ENCODE peak calls at places on chromosomes 11 and 22, in nine cellular contexts. S is right lobe of liver; K is colonic mucosa; F is AG04450; T is iPS-NIHi11; D is GM04504; E is activated CD8-positive, alpha-beta memory T cell treated with anti-CD3 and anti-CD28 coated beads, Interleukin-2, amount 10 ng/mL, durations not matched to agents 7 days and 5 days; H is heart right ventricle; W is dorsolateral prefrontal cortex. Y is an unnamed sample.
A peak's percentile ranks its signal among the peaks of the same experiment; 100 is the strongest.

GRCh38 chr11:66478823-66479740 is 1.2 kb upstream of the DPP3 start:
- DNase-seq in E (no peak), T (peak; percentile 75), K (peak; percentile 55), D (no peak), F (no peak), S (peak; percentile 48), H (peak; percentile 47), W (no peak), Y (peak; percentile 52)

GRCh38 chr11:70067591-70068341 is 10.4 kb upstream of the ANO1 start:
- DNase-seq in H (no peak), W (no peak), K (peak; percentile 16), S (no peak), T (peak; percentile 80), F (no peak), E (peak; percentile 23), D (no peak), Y (peak; percentile 4)

GRCh38 chr11:128669491-128669890 is 24.4 kb upstream of the FLI1 start:
- DNase-seq in T (no peak), D (no peak), S (no peak), E (no peak), W (no peak), H (no peak), K (no peak), F (no peak), Y (no peak)

GRCh38 chr22:24437820-24438328 is 10.5 kb downstream of the ADORA2A start:
- DNase-seq in E (no peak), S (no peak), H (no peak), T (no peak), D (no peak), K (no peak), W (no peak), F (no peak), Y (no peak)

GRCh38 chr22:40193429-40194421 is 16.0 kb downstream of the TNRC6B start:
- DNase-seq in H (no peak), D (no peak), W (no peak), K (no peak), F (no peak), T (peak; percentile 50), S (no peak), E (no peak), Y (no peak)

GRCh38 chr11:50075856-50076255 is 43.2 kb downstream of the OR4C45 start:
- DNase-seq in H (no peak), W (no peak), T (no peak), D (no peak), E (no peak), K (no peak), S (no peak), F (no peak), Y (no peak)

GRCh38 chr11:69321877-69322350 is 28.0 kb downstream of the MYEOV start:
- DNase-seq in F (peak; percentile 59), T (no peak), H (no peak), D (peak; percentile 85), W (no peak), S (no peak), E (no peak), K (no peak), Y (no peak)

GRCh38 chr11:1810761-1811160 is 24.0 kb upstream of the SYT8 start:
- DNase-seq in F (no peak), W (no peak), K (no peak), H (no peak), T (no peak), D (no peak), E (no peak), S (no peak), Y (no peak)

GRCh38 chr11:131686836-131687235 is 316.4 kb downstream of the NTM start:
- DNase-seq in S (no peak), E (no peak), F (no peak), H (no peak), K (peak; percentile 13), W (no peak), D (no peak), T (no peak), Y (no peak)

GRCh38 chr11:115990004-115990447 is 485.8 kb upstream of the CADM1 start:
- DNase-seq in S (no peak), W (peak; percentile 34), D (no peak), T (peak; percentile 85), E (no peak), K (no peak), F (no peak), H (peak; percentile 16), Y (no peak)

GRCh38 chr11:134466035-134466908 is 54.2 kb upstream of the B3GAT1 start:
- DNase-seq in D (no peak), K (peak; percentile 72), S (no peak), F (no peak), T (peak; percentile 41), H (no peak), W (no peak), E (no peak), Y (no peak)

GRCh38 chr11:110173775-110174644 is 80.8 kb downstream of the ZC3H12C start:
- DNase-seq in S (peak; percentile 57), K (peak; percentile 68), T (peak; percentile 75), W (peak; percentile 49), E (peak; percentile 70), H (peak; percentile 57), F (no peak), D (no peak), Y (peak; percentile 77)

GRCh38 chr11:75571625-75572024 is 9.6 kb downstream of the SERPINH1 start:
- DNase-seq in D (no peak), S (no peak), K (no peak), F (no peak), T (no peak), W (no peak), E (no peak), H (no peak), Y (no peak)

GRCh38 chr11:116731097-116731761 is 41.6 kb downstream of the BUD13 start:
- DNase-seq in F (no peak), D (no peak), H (no peak), E (no peak), K (no peak), W (peak; percentile 83), T (peak; percentile 82), S (no peak), Y (no peak)

GRCh38 chr11:17766590-17766989 is 32.0 kb downstream of the KCNC1 start:
- DNase-seq in F (no peak), W (no peak), E (no peak), D (no peak), K (no peak), H (no peak), S (no peak), T (peak; percentile 37), Y (no peak)

GRCh38 chr22:37334859-37335818 is 52.8 kb downstream of the CYTH4 start:
- DNase-seq in W (no peak), F (no peak), E (no peak), S (no peak), T (peak; percentile 73), H (no peak), D (no peak), K (no peak), Y (no peak)

GRCh38 chr11:115081972-115082371 is 403.6 kb downstream of the NXPE2 start:
- DNase-seq in H (no peak), S (no peak), E (no peak), T (no peak), K (no peak), F (no peak), W (no peak), D (no peak), Y (peak; percentile 10)

GRCh38 chr11:45665206-45665932 is at the start of gene CHST1:
- DNase-seq in E (no peak), K (peak; percentile 27), T (peak; percentile 77), F (no peak), S (peak; percentile 73), W (peak; percentile 24), H (peak; percentile 42), D (no peak), Y (peak; percentile 47)

GRCh38 chr11:47152953-47153950 is 23.4 kb downstream of the ARFGAP2 start:
- DNase-seq in K (peak; percentile 88), W (peak; percentile 90), F (peak; percentile 74), D (peak; percentile 66), H (peak; percentile 77), T (peak; percentile 90), S (peak; percentile 73), E (peak; percentile 65), Y (peak; percentile 92)

GRCh38 chr22:38831166-38831945 is 12.5 kb downstream of the NPTXR start:
- DNase-seq in T (no peak), E (no peak), D (no peak), W (no peak), K (no peak), H (no peak), F (peak; percentile 10), S (no peak), Y (no peak)

GRCh38 chr11:2092464-2092910 is 46.7 kb downstream of the IGF2 start:
- DNase-seq in S (no peak), H (no peak), K (no peak), T (no peak), W (no peak), F (no peak), E (no peak), D (no peak), Y (no peak)

GRCh38 chr11:44279483-44279882 is 30.5 kb downstream of the ALX4 start:
- DNase-seq in W (no peak), E (no peak), S (no peak), T (no peak), K (no peak), F (no peak), D (no peak), H (no peak), Y (no peak)

GRCh38 chr11:17504330-17505107 is 27.9 kb upstream of the ABCC8 start:
- DNase-seq in T (peak; percentile 85), F (peak; percentile 6), S (peak; percentile 84), W (peak; percentile 90), K (peak; percentile 76), E (peak; percentile 79), H (peak; percentile 77), D (peak; percentile 28), Y (peak; percentile 95)

Y was measured in body of pancreas.